ENCODE peak calls at places on chromosomes 7 and 10, in six cellular contexts. X is endodermal cell; K is tibial artery; U is AG04450; H is cardiac muscle cell; W is CD4-positive, alpha-beta T cell. E is an unnamed sample.

GRCh38 chr10:6173203-6173602 is 29.5 kb upstream of the PFKFB3 start:
- DNase-seq in X (peak; percentile 84), K (no peak), U (no peak), H (no peak), W (peak; percentile 57), E (no peak)

GRCh38 chr7:152336754-152337368 is 98.9 kb downstream of the KMT2C start:
- DNase-seq in X (peak; percentile 61), K (no peak), U (no peak), H (peak; percentile 37), W (no peak), E (no peak)

GRCh38 chr10:44675086-44675874 is 235.9 kb upstream of the TMEM72 start:
- DNase-seq in X (no peak), K (no peak), U (no peak), H (peak; percentile 66), W (no peak), E (no peak)

GRCh38 chr7:30493231-30493630 is 11.4 kb downstream of the GGCT start:
- DNase-seq in X (no peak), K (no peak), U (no peak), H (no peak), W (no peak), E (no peak)

GRCh38 chr10:99540673-99541531 is 8.2 kb downstream of the NKX2-3 start:
- DNase-seq in X (peak; percentile 79), K (no peak), U (no peak), H (no peak), W (no peak), E (no peak)

GRCh38 chr7:137820677-137821420 is 25.9 kb downstream of the DGKI start:
- DNase-seq in X (peak; percentile 96), K (peak; percentile 86), U (peak; percentile 34), H (peak; percentile 83), W (no peak), E (no peak)

GRCh38 chr10:15370212-15370740 is 813 bp downstream of the FAM171A1 start:
- DNase-seq in X (peak; percentile 71), K (no peak), U (no peak), H (peak; percentile 30), W (no peak), E (no peak)

GRCh38 chr7:46755120-46756034 is 826.5 kb downstream of the TNS3 start:
- DNase-seq in X (no peak), K (no peak), U (no peak), H (no peak), W (no peak), E (no peak)

GRCh38 chr7:51079494-51079893 is 237.1 kb downstream of the COBL start:
- DNase-seq in X (no peak), K (no peak), U (no peak), H (no peak), W (no peak), E (no peak)

GRCh38 chr10:101961591-101962498 is 94.1 kb downstream of the ARMH3 start:
- DNase-seq in X (no peak), K (peak; percentile 76), U (no peak), H (peak; percentile 56), W (no peak), E (no peak)

GRCh38 chr7:3300221-3300650 is 816 bp upstream of the SDK1 start:
- DNase-seq in X (peak; percentile 73), K (no peak), U (no peak), H (no peak), W (no peak), E (no peak)

GRCh38 chr10:43679509-43679908 is 30.8 kb upstream of the ZNF32 start:
- DNase-seq in X (no peak), K (peak; percentile 84), U (no peak), H (peak; percentile 45), W (no peak), E (no peak)

GRCh38 chr10:88281592-88282268 is 301.4 kb downstream of the RNLS start:
- DNase-seq in X (no peak), K (no peak), U (no peak), H (peak; percentile 85), W (no peak), E (no peak)

GRCh38 chr10:8563478-8563877 is 509.0 kb downstream of the GATA3 start:
- DNase-seq in X (no peak), K (no peak), U (no peak), H (no peak), W (no peak), E (no peak)

GRCh38 chr7:112233048-112233697 is 26.7 kb downstream of the ZNF277 start:
- DNase-seq in X (no peak), K (no peak), U (no peak), H (no peak), W (no peak), E (no peak)

GRCh38 chr10:21733710-21734109 is 199.7 kb downstream of the MLLT10 start:
- DNase-seq in X (peak; percentile 46), K (no peak), U (no peak), H (no peak), W (no peak), E (no peak)

GRCh38 chr7:67380858-67381257 is 384.2 kb downstream of the TYW1 start:
- DNase-seq in X (no peak), K (no peak), U (no peak), H (no peak), W (no peak), E (no peak)

GRCh38 chr10:70078329-70078728 is 25.7 kb downstream of the MACROH2A2 start:
- DNase-seq in X (no peak), K (no peak), U (no peak), H (no peak), W (no peak), E (peak; percentile 23)

GRCh38 chr7:91435386-91436059 is 171.3 kb downstream of the FZD1 start:
- DNase-seq in X (no peak), K (no peak), U (no peak), H (peak; percentile 3), W (no peak), E (no peak)

GRCh38 chr10:15035385-15036301 is 8.1 kb upstream of the OLAH start:
- DNase-seq in X (peak; percentile 87), K (no peak), U (peak; percentile 67), H (peak; percentile 54), W (no peak), E (no peak)

DNA sequence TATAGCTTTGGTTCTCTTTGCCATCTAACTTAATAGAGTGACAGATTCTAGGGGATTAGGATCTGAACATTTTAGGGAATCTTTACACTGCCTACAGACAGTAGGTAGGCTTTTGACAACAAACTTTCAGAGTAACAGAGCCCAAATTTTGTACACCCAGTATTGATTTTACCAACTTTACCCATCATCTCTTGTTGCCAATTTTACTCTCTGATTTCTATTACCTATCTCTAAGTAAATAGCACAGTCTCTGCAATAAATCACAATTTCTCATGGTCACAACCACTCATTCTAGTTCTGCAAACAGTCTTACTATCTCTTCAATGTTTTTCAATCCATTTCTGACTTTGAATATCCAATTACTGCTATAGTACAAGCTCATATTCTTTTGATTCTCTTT is 1097.6 kb upstream of the PHF14 start:
- DNase-seq in X (no peak), K (no peak), U (no peak), H (no peak), W (no peak), E (no peak)
- H3K9me3 ChIP-seq in X (no peaks in the 10 kb centered on the region), K (no peaks in the 10 kb centered on the region), U (peaks cover 7% of the 10 kb centered on the region), H (no peaks in the 10 kb centered on the region), W (no peaks in the 10 kb centered on the region), E (no peaks in the 10 kb centered on the region)

GRCh38 chr7:5065107-5065407 is 19.4 kb downstream of the RBAK start:
- DNase-seq in X (no peak), K (no peak), U (no peak), H (no peak), W (no peak), E (no peak)
- H3K9me3 ChIP-seq in X (peaks cover 100% of the 10 kb centered on the region), K (peaks cover 27% of the 10 kb centered on the region), U (peaks cover 43% of the 10 kb centered on the region), H (peaks cover 28% of the 10 kb centered on the region), W (peaks cover 100% of the 10 kb centered on the region), E (peaks cover 50% of the 10 kb centered on the region)

GRCh38 chr7:41774966-41775365 is 72.1 kb upstream of the INHBA start:
- DNase-seq in X (no peak), K (no peak), U (no peak), H (no peak), W (no peak), E (no peak)

GRCh38 chr7:41777894-41778596 is 75.2 kb upstream of the INHBA start:
- DNase-seq in X (no peak), K (no peak), U (no peak), H (peak; percentile 38), W (no peak), E (no peak)

GRCh38 chr7:41785265-41785664 is 82.4 kb upstream of the INHBA start:
- DNase-seq in X (no peak), K (no peak), U (no peak), H (no peak), W (no peak), E (no peak)

GRCh38 chr7:41785840-41786239 is 83.0 kb upstream of the INHBA start:
- DNase-seq in X (no peak), K (no peak), U (no peak), H (no peak), W (no peak), E (no peak)

DNA sequence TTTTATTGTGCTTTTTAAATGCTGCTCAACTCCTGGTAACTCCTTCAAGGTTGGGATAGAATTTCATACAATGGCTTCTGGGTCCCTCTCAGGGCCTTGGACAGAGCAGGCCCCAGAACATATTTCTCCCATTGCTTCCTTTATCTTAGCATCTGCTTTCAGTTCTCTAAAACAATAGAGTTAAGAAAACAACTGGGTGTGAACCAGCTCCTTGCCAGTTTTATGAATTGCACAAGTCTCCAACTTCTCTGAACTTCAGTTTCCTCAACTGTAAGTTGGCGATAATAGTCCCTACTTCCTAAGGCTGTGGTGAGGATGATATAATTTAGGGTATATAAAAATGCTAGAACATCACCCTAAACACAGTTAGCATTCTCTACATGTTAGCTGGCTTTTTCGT is 77.0 kb upstream of the INHBA start:
- DNase-seq in X (no peak), K (no peak), U (no peak), H (peak; percentile 39), W (no peak), E (no peak)
- H3K9me3 ChIP-seq in X (no peaks in the 10 kb centered on the region), K (no peaks in the 10 kb centered on the region), U (no peaks in the 10 kb centered on the region), H (no peaks in the 10 kb centered on the region), W (no peaks in the 10 kb centered on the region), E (no peaks in the 10 kb centered on the region)

DNA sequence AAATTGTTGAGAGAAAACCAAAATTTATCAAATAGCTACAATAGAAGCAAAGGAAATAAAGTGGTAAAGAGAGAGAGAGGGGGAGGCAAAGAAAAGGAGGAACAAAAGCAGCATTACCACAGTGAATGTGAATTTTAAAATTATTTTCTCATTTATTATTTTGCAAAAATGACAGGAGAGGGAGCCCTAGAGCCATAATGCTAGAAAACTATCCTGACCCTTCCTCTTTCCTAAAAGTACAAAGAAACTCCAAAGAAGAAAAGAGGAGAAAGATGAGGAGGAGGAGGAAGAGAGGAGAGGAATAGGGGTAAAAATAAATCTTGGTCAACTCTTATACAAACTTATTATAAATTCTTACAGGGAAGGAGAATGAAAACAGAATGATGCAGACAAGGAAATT is 921.5 kb downstream of the NRG3 start:
- DNase-seq in X (no peak), K (no peak), U (no peak), H (peak; percentile 27), W (no peak), E (no peak)
- H3K9me3 ChIP-seq in X (peaks cover 18% of the 10 kb centered on the region), K (no peaks in the 10 kb centered on the region), U (no peaks in the 10 kb centered on the region), H (no peaks in the 10 kb centered on the region), W (no peaks in the 10 kb centered on the region), E (no peaks in the 10 kb centered on the region)

GRCh38 chr7:158366916-158367633 is 220.5 kb downstream of the PTPRN2 start:
- DNase-seq in X (no peak), K (no peak), U (no peak), H (no peak), W (no peak), E (no peak)
- H3K9me3 ChIP-seq in X (peaks cover 73% of the 10 kb centered on the region), K (no peaks in the 10 kb centered on the region), U (peaks cover 82% of the 10 kb centered on the region), H (no peaks in the 10 kb centered on the region), W (no peaks in the 10 kb centered on the region), E (peaks cover 23% of the 10 kb centered on the region)

E was measured in keratinocyte.